ENCODE peak calls at places on chromosomes 2 and 18, in seven cellular contexts. H is RWPE1; F is CD4-positive, alpha-beta T cell; N is heart right ventricle; T is DMS153; D is psoas muscle; S is glutamatergic neuron. K is an unnamed sample.

GRCh38 chr2:47657886-47658577 is 124.9 kb upstream of the MSH6 start:
- DNase-seq in H (no peak), F (no peak), N (no peak), T (no peak), D (no peak), S (no peak), K (no peak)

GRCh38 chr18:45715212-45715780 is 8.7 kb upstream of the SLC14A1 start:
- DNase-seq in H (no peak), F (no peak), N (no peak), T (no peak), D (no peak), S (no peak), K (no peak)

GRCh38 chr2:31945572-31945935 is 65.3 kb downstream of the MEMO1 start:
- DNase-seq in H (no peak), F (no peak), N (no peak), T (no peak), D (no peak), S (no peak), K (no peak)

GRCh38 chr2:10753156-10753555 is 31.7 kb downstream of the ATP6V1C2 start:
- DNase-seq in H (no peak), F (no peak), N (no peak), T (no peak), D (no peak), S (no peak), K (no peak)

GRCh38 chr2:207066166-207066565 is 99.6 kb downstream of the KLF7 start:
- DNase-seq in H (no peak), F (no peak), N (no peak), T (no peak), D (no peak), S (no peak), K (no peak)

GRCh38 chr2:176812376-176812775 is 400.2 kb upstream of the HNRNPA3 start:
- DNase-seq in H (no peak), F (no peak), N (no peak), T (peak), D (no peak), S (no peak), K (no peak)

GRCh38 chr2:21367421-21367820 is 243.7 kb downstream of the TDRD15 start:
- DNase-seq in H (no peak), F (no peak), N (no peak), T (no peak), D (no peak), S (no peak), K (no peak)

GRCh38 chr18:27609221-27609620 is 424.1 kb upstream of the CHST9 start:
- DNase-seq in H (no peak), F (no peak), N (no peak), T (no peak), D (no peak), S (no peak), K (no peak)

GRCh38 chr2:100820346-100821254 is 661 bp downstream of the NPAS2 start:
- DNase-seq in H (no peak), F (no peak), N (peak), T (no peak), D (peak), S (peak), K (peak)

GRCh38 chr18:43751835-43752234 is 474.5 kb upstream of the SYT4 start:
- DNase-seq in H (no peak), F (no peak), N (no peak), T (no peak), D (no peak), S (no peak), K (no peak)

GRCh38 chr2:237154894-237155851 is 69.5 kb downstream of the COPS8 start:
- DNase-seq in H (no peak), F (no peak), N (no peak), T (no peak), D (no peak), S (no peak), K (no peak)

GRCh38 chr2:83594841-83595720 is 864.0 kb downstream of the SUCLG1 start:
- DNase-seq in H (no peak), F (no peak), N (no peak), T (no peak), D (no peak), S (no peak), K (no peak)

GRCh38 chr2:202118168-202118567 is 45.1 kb downstream of the KIAA2012 start:
- DNase-seq in H (no peak), F (no peak), N (no peak), T (no peak), D (no peak), S (no peak), K (no peak)

GRCh38 chr2:47056875-47057731 is 98.0 kb downstream of the STPG4 start:
- DNase-seq in H (no peak), F (no peak), N (peak), T (no peak), D (peak), S (no peak), K (peak)

GRCh38 chr2:152506843-152507242 is 171.9 kb downstream of the FMNL2 start:
- DNase-seq in H (peak), F (no peak), N (no peak), T (no peak), D (no peak), S (no peak), K (no peak)

GRCh38 chr2:27961997-27962396 is 71.5 kb downstream of the BABAM2 start:
- DNase-seq in H (no peak), F (no peak), N (no peak), T (no peak), D (no peak), S (no peak), K (no peak)

GRCh38 chr2:63050186-63050915 is at the start of gene OTX1:
- DNase-seq in H (peak), F (no peak), N (no peak), T (peak), D (peak), S (peak), K (peak)

K was measured in pancreas.